ENCODE peak calls at places on chromosomes 13 and 19, in nine cellular contexts. One of them, this sample, is unnamed.

GRCh38 chr13:95552539-95553270 is at the start of gene CLDN10:
- DNase-seq in HFF-Myc: no peak
- DNase-seq in fibroblast of lung: no peak
- DNase-seq in upper lobe of right lung: no peak
- DNase-seq in heart right ventricle: no peak
- DNase-seq in nephron progenitor cell: peak
- DNase-seq in astrocyte: no peak
- DNase-seq in omental fat pad: no peak
- DNase-seq in neural progenitor cell: peak
- DNase-seq in this sample: peak

GRCh38 chr19:21841081-21841783 is 5.2 kb upstream of the ZNF43 start:
- DNase-seq in HFF-Myc: no peak
- DNase-seq in fibroblast of lung: no peak
- DNase-seq in upper lobe of right lung: no peak
- DNase-seq in heart right ventricle: no peak
- DNase-seq in nephron progenitor cell: no peak
- DNase-seq in astrocyte: no peak
- DNase-seq in omental fat pad: no peak
- DNase-seq in neural progenitor cell: no peak
- DNase-seq in this sample: no peak

GRCh38 chr13:41193919-41194824 is at the start of gene KBTBD7:
- DNase-seq in HFF-Myc: peak
- DNase-seq in fibroblast of lung: peak
- DNase-seq in upper lobe of right lung: peak
- DNase-seq in heart right ventricle: peak
- DNase-seq in nephron progenitor cell: peak
- DNase-seq in astrocyte: peak
- DNase-seq in omental fat pad: peak
- DNase-seq in neural progenitor cell: peak
- DNase-seq in this sample: peak

GRCh38 chr19:41774515-41774980 is 19.2 kb downstream of the CEACAM6 start:
- DNase-seq in HFF-Myc: no peak
- DNase-seq in fibroblast of lung: no peak
- DNase-seq in upper lobe of right lung: no peak
- DNase-seq in heart right ventricle: no peak
- DNase-seq in nephron progenitor cell: no peak
- DNase-seq in astrocyte: no peak
- DNase-seq in omental fat pad: no peak
- DNase-seq in neural progenitor cell: no peak
- DNase-seq in this sample: no peak

GRCh38 chr19:44657211-44657921 is 13.7 kb downstream of the PVR start:
- DNase-seq in HFF-Myc: no peak
- DNase-seq in fibroblast of lung: peak
- DNase-seq in upper lobe of right lung: peak
- DNase-seq in heart right ventricle: peak
- DNase-seq in nephron progenitor cell: peak
- DNase-seq in astrocyte: peak
- DNase-seq in omental fat pad: peak
- DNase-seq in neural progenitor cell: peak
- DNase-seq in this sample: peak

GRCh38 chr19:5343848-5344247 is 3.2 kb upstream of the PTPRS start:
- DNase-seq in HFF-Myc: peak
- DNase-seq in fibroblast of lung: peak
- DNase-seq in upper lobe of right lung: no peak
- DNase-seq in heart right ventricle: no peak
- DNase-seq in nephron progenitor cell: no peak
- DNase-seq in astrocyte: peak
- DNase-seq in omental fat pad: no peak
- DNase-seq in neural progenitor cell: no peak
- DNase-seq in this sample: no peak

GRCh38 chr19:49808762-49809154 is 4.3 kb downstream of the FUZ start:
- DNase-seq in HFF-Myc: no peak
- DNase-seq in fibroblast of lung: peak
- DNase-seq in upper lobe of right lung: peak
- DNase-seq in heart right ventricle: peak
- DNase-seq in nephron progenitor cell: peak
- DNase-seq in astrocyte: peak
- DNase-seq in omental fat pad: peak
- DNase-seq in neural progenitor cell: peak
- DNase-seq in this sample: peak

GRCh38 chr13:86569119-86569518 is 769.9 kb upstream of the SLITRK6 start:
- DNase-seq in HFF-Myc: no peak
- DNase-seq in fibroblast of lung: peak
- DNase-seq in upper lobe of right lung: no peak
- DNase-seq in heart right ventricle: no peak
- DNase-seq in nephron progenitor cell: no peak
- DNase-seq in astrocyte: peak
- DNase-seq in omental fat pad: no peak
- DNase-seq in neural progenitor cell: no peak
- DNase-seq in this sample: no peak

GRCh38 chr19:38209671-38210457 is 14.2 kb downstream of the DPF1 start:
- DNase-seq in HFF-Myc: no peak
- DNase-seq in fibroblast of lung: peak
- DNase-seq in upper lobe of right lung: peak
- DNase-seq in heart right ventricle: peak
- DNase-seq in nephron progenitor cell: peak
- DNase-seq in astrocyte: no peak
- DNase-seq in omental fat pad: no peak
- DNase-seq in neural progenitor cell: peak
- DNase-seq in this sample: no peak

GRCh38 chr19:658916-659839 is 3.8 kb downstream of the RNF126 start:
- DNase-seq in HFF-Myc: no peak
- DNase-seq in fibroblast of lung: peak
- DNase-seq in upper lobe of right lung: no peak
- DNase-seq in heart right ventricle: no peak
- DNase-seq in nephron progenitor cell: no peak
- DNase-seq in astrocyte: peak
- DNase-seq in omental fat pad: no peak
- DNase-seq in neural progenitor cell: no peak
- DNase-seq in this sample: no peak

GRCh38 chr13:33871207-33872004 is 53.5 kb downstream of the RFC3 start:
- DNase-seq in HFF-Myc: no peak
- DNase-seq in fibroblast of lung: no peak
- DNase-seq in upper lobe of right lung: no peak
- DNase-seq in heart right ventricle: no peak
- DNase-seq in nephron progenitor cell: no peak
- DNase-seq in astrocyte: no peak
- DNase-seq in omental fat pad: no peak
- DNase-seq in neural progenitor cell: no peak
- DNase-seq in this sample: no peak

GRCh38 chr19:32890326-32890725 is 20.8 kb upstream of the SLC7A9 start:
- DNase-seq in HFF-Myc: no peak
- DNase-seq in fibroblast of lung: no peak
- DNase-seq in upper lobe of right lung: peak
- DNase-seq in heart right ventricle: no peak
- DNase-seq in nephron progenitor cell: no peak
- DNase-seq in astrocyte: no peak
- DNase-seq in omental fat pad: no peak
- DNase-seq in neural progenitor cell: no peak
- DNase-seq in this sample: no peak

GRCh38 chr13:72384879-72385278 is 342.6 kb downstream of the MZT1 start:
- DNase-seq in HFF-Myc: no peak
- DNase-seq in fibroblast of lung: peak
- DNase-seq in upper lobe of right lung: no peak
- DNase-seq in heart right ventricle: no peak
- DNase-seq in nephron progenitor cell: no peak
- DNase-seq in astrocyte: peak
- DNase-seq in omental fat pad: no peak
- DNase-seq in neural progenitor cell: no peak
- DNase-seq in this sample: no peak

GRCh38 chr13:72379581-72379980 is 347.8 kb downstream of the MZT1 start:
- DNase-seq in HFF-Myc: no peak
- DNase-seq in fibroblast of lung: peak
- DNase-seq in upper lobe of right lung: no peak
- DNase-seq in heart right ventricle: no peak
- DNase-seq in nephron progenitor cell: no peak
- DNase-seq in astrocyte: peak
- DNase-seq in omental fat pad: no peak
- DNase-seq in neural progenitor cell: no peak
- DNase-seq in this sample: no peak

GRCh38 chr13:72383646-72384045 is 343.8 kb downstream of the MZT1 start:
- DNase-seq in HFF-Myc: no peak
- DNase-seq in fibroblast of lung: no peak
- DNase-seq in upper lobe of right lung: no peak
- DNase-seq in heart right ventricle: no peak
- DNase-seq in nephron progenitor cell: no peak
- DNase-seq in astrocyte: no peak
- DNase-seq in omental fat pad: no peak
- DNase-seq in neural progenitor cell: no peak
- DNase-seq in this sample: no peak

GRCh38 chr13:72386138-72386684 is 341.2 kb downstream of the MZT1 start:
- DNase-seq in HFF-Myc: no peak
- DNase-seq in fibroblast of lung: no peak
- DNase-seq in upper lobe of right lung: no peak
- DNase-seq in heart right ventricle: no peak
- DNase-seq in nephron progenitor cell: no peak
- DNase-seq in astrocyte: no peak
- DNase-seq in omental fat pad: no peak
- DNase-seq in neural progenitor cell: no peak
- DNase-seq in this sample: no peak

DNA sequence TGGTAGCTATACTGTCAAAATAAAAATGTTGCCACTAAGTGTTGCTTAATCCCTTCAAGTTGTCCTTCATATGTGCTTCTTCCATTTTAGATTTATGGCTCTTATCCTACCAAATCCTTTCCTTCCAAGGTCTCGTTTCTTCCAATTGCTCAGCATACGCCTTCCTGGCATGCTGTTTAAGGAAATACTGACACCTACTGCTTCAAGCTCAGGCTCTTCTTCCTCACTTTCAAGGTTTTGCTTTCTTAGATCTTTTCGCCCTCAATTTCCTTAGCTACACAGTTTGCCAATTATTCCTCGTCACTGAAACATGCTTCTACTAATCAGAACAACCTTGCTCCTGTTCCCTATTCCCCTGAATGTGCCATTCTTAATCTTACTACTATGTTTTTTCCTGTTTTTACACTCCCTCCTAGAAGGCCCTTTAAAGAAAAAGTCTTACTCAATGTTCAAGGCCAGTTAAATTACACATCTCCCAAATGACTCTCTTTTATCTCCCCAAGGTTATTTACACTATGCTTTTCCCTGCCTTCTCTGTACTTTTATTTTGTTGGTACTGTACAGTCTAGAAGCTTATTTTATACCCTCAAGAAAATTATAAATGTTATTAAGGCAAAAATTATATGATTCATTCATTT is 343.1 kb downstream of the MZT1 start:
- DNase-seq in HFF-Myc: no peak
- DNase-seq in fibroblast of lung: no peak
- DNase-seq in upper lobe of right lung: no peak
- DNase-seq in heart right ventricle: no peak
- DNase-seq in nephron progenitor cell: no peak
- DNase-seq in astrocyte: no peak
- DNase-seq in omental fat pad: no peak
- DNase-seq in neural progenitor cell: no peak
- DNase-seq in this sample: no peak
- TF ChIP-seq CTCF in HFF-Myc: no peak
- TF ChIP-seq CTCF in fibroblast of lung: no peak
- TF ChIP-seq CTCF in upper lobe of right lung: no peak
- TF ChIP-seq CTCF in heart right ventricle: no peak
- TF ChIP-seq CTCF in nephron progenitor cell: no peak
- TF ChIP-seq CTCF in astrocyte: no peak
- TF ChIP-seq CTCF in omental fat pad: no peak
- TF ChIP-seq CTCF in neural progenitor cell: peak
- TF ChIP-seq CTCF in this sample: no peak

GRCh38 chr19:54136086-54136863 is 1.3 kb upstream of the CNOT3 start:
- DNase-seq in HFF-Myc: no peak
- DNase-seq in fibroblast of lung: peak
- DNase-seq in upper lobe of right lung: no peak
- DNase-seq in heart right ventricle: no peak
- DNase-seq in nephron progenitor cell: no peak
- DNase-seq in astrocyte: no peak
- DNase-seq in omental fat pad: no peak
- DNase-seq in neural progenitor cell: peak
- DNase-seq in this sample: no peak

GRCh38 chr19:54138777-54139256 is 1.3 kb downstream of the CNOT3 start:
- DNase-seq in HFF-Myc: no peak
- DNase-seq in fibroblast of lung: no peak
- DNase-seq in upper lobe of right lung: no peak
- DNase-seq in heart right ventricle: no peak
- DNase-seq in nephron progenitor cell: peak
- DNase-seq in astrocyte: no peak
- DNase-seq in omental fat pad: no peak
- DNase-seq in neural progenitor cell: no peak
- DNase-seq in this sample: no peak

GRCh38 chr19:54137114-54137912 is at the start of gene CNOT3:
- DNase-seq in HFF-Myc: peak
- DNase-seq in fibroblast of lung: peak
- DNase-seq in upper lobe of right lung: peak
- DNase-seq in heart right ventricle: peak
- DNase-seq in nephron progenitor cell: peak
- DNase-seq in astrocyte: peak
- DNase-seq in omental fat pad: peak
- DNase-seq in neural progenitor cell: peak
- DNase-seq in this sample: peak

GRCh38 chr19:54136864-54137113 is 773 bp upstream of the CNOT3 start:
- DNase-seq in HFF-Myc: no peak
- DNase-seq in fibroblast of lung: no peak
- DNase-seq in upper lobe of right lung: no peak
- DNase-seq in heart right ventricle: no peak
- DNase-seq in nephron progenitor cell: no peak
- DNase-seq in astrocyte: no peak
- DNase-seq in omental fat pad: no peak
- DNase-seq in neural progenitor cell: no peak
- DNase-seq in this sample: no peak

GRCh38 chr19:54137913-54138776 is 583 bp downstream of the CNOT3 start:
- DNase-seq in HFF-Myc: no peak
- DNase-seq in fibroblast of lung: no peak
- DNase-seq in upper lobe of right lung: peak
- DNase-seq in heart right ventricle: no peak
- DNase-seq in nephron progenitor cell: peak
- DNase-seq in astrocyte: no peak
- DNase-seq in omental fat pad: no peak
- DNase-seq in neural progenitor cell: peak
- DNase-seq in this sample: no peak
- TF ChIP-seq CTCF in HFF-Myc: no peak
- TF ChIP-seq CTCF in fibroblast of lung: no peak
- TF ChIP-seq CTCF in upper lobe of right lung: no peak
- TF ChIP-seq CTCF in heart right ventricle: no peak
- TF ChIP-seq CTCF in nephron progenitor cell: peak
- TF ChIP-seq CTCF in astrocyte: no peak
- TF ChIP-seq CTCF in omental fat pad: no peak
- TF ChIP-seq CTCF in neural progenitor cell: peak
- TF ChIP-seq CTCF in this sample: peak

GRCh38 chr19:46297700-46298476 is 1.0 kb downstream of the HIF3A start:
- DNase-seq in HFF-Myc: no peak
- DNase-seq in fibroblast of lung: no peak
- DNase-seq in upper lobe of right lung: peak
- DNase-seq in heart right ventricle: peak
- DNase-seq in nephron progenitor cell: no peak
- DNase-seq in astrocyte: no peak
- DNase-seq in omental fat pad: no peak
- DNase-seq in neural progenitor cell: peak
- DNase-seq in this sample: no peak
- TF ChIP-seq CTCF in HFF-Myc: no peak
- TF ChIP-seq CTCF in fibroblast of lung: no peak
- TF ChIP-seq CTCF in upper lobe of right lung: peak
- TF ChIP-seq CTCF in heart right ventricle: peak
- TF ChIP-seq CTCF in nephron progenitor cell: no peak
- TF ChIP-seq CTCF in astrocyte: no peak
- TF ChIP-seq CTCF in omental fat pad: no peak
- TF ChIP-seq CTCF in neural progenitor cell: peak
- TF ChIP-seq CTCF in this sample: no peak

GRCh38 chr19:29966594-29967249 is 24.7 kb downstream of the URI1 start:
- DNase-seq in HFF-Myc: no peak
- DNase-seq in fibroblast of lung: peak
- DNase-seq in upper lobe of right lung: no peak
- DNase-seq in heart right ventricle: no peak
- DNase-seq in nephron progenitor cell: no peak
- DNase-seq in astrocyte: peak
- DNase-seq in omental fat pad: no peak
- DNase-seq in neural progenitor cell: no peak
- DNase-seq in this sample: no peak
- TF ChIP-seq CTCF in HFF-Myc: no peak
- TF ChIP-seq CTCF in fibroblast of lung: no peak
- TF ChIP-seq CTCF in upper lobe of right lung: peak
- TF ChIP-seq CTCF in heart right ventricle: peak
- TF ChIP-seq CTCF in nephron progenitor cell: no peak
- TF ChIP-seq CTCF in astrocyte: peak
- TF ChIP-seq CTCF in omental fat pad: no peak
- TF ChIP-seq CTCF in neural progenitor cell: peak
- TF ChIP-seq CTCF in this sample: no peak

This sample was measured in mesothelial cell of epicardium.